ENCODE peak calls at places on chromosomes 6 and 20, in eight cellular contexts. One of them, this sample, is unnamed.

GRCh38 chr6:40645043-40645442 is 57.9 kb upstream of the LRFN2 start:
- DNase-seq in MV-4-11: no peak
- DNase-seq in activated CD4-positive, alpha-beta T cell treated with anti-CD3 and anti-CD28 coated beads, Interleukin-2, amount 50 U/mL, for 24 hours: no peak
- DNase-seq in HS-27A: no peak
- DNase-seq in NCI-H146: no peak
- DNase-seq in H1: no peak
- DNase-seq in AG09309: no peak
- DNase-seq in stimulated activated CD4-positive, alpha-beta T cell treated with anti-CD3 and anti-CD28 coated beads, Interleukin-15, amount 100 ng/mL, for 1 hour: no peak
- DNase-seq in this sample: no peak

GRCh38 chr20:39155996-39156395 is 193.9 kb downstream of the DHX35 start:
- DNase-seq in MV-4-11: no peak
- DNase-seq in activated CD4-positive, alpha-beta T cell treated with anti-CD3 and anti-CD28 coated beads, Interleukin-2, amount 50 U/mL, for 24 hours: no peak
- DNase-seq in HS-27A: no peak
- DNase-seq in NCI-H146: no peak
- DNase-seq in H1: no peak
- DNase-seq in AG09309: no peak
- DNase-seq in stimulated activated CD4-positive, alpha-beta T cell treated with anti-CD3 and anti-CD28 coated beads, Interleukin-15, amount 100 ng/mL, for 1 hour: no peak
- DNase-seq in this sample: no peak

GRCh38 chr6:49540614-49541013 is 9.9 kb upstream of the C6orf141 start:
- DNase-seq in MV-4-11: no peak
- DNase-seq in activated CD4-positive, alpha-beta T cell treated with anti-CD3 and anti-CD28 coated beads, Interleukin-2, amount 50 U/mL, for 24 hours: no peak
- DNase-seq in HS-27A: no peak
- DNase-seq in NCI-H146: no peak
- DNase-seq in H1: no peak
- DNase-seq in AG09309: no peak
- DNase-seq in stimulated activated CD4-positive, alpha-beta T cell treated with anti-CD3 and anti-CD28 coated beads, Interleukin-15, amount 100 ng/mL, for 1 hour: no peak
- DNase-seq in this sample: no peak

GRCh38 chr6:56730663-56731529 is 88.2 kb upstream of the DST start:
- DNase-seq in MV-4-11: no peak
- DNase-seq in activated CD4-positive, alpha-beta T cell treated with anti-CD3 and anti-CD28 coated beads, Interleukin-2, amount 50 U/mL, for 24 hours: no peak
- DNase-seq in HS-27A: peak; percentile 36
- DNase-seq in NCI-H146: no peak
- DNase-seq in H1: no peak
- DNase-seq in AG09309: peak; percentile 46
- DNase-seq in stimulated activated CD4-positive, alpha-beta T cell treated with anti-CD3 and anti-CD28 coated beads, Interleukin-15, amount 100 ng/mL, for 1 hour: no peak
- DNase-seq in this sample: no peak

GRCh38 chr6:18072841-18073240 is 49.6 kb downstream of the NHLRC1 start:
- DNase-seq in MV-4-11: no peak
- DNase-seq in activated CD4-positive, alpha-beta T cell treated with anti-CD3 and anti-CD28 coated beads, Interleukin-2, amount 50 U/mL, for 24 hours: no peak
- DNase-seq in HS-27A: no peak
- DNase-seq in NCI-H146: no peak
- DNase-seq in H1: no peak
- DNase-seq in AG09309: no peak
- DNase-seq in stimulated activated CD4-positive, alpha-beta T cell treated with anti-CD3 and anti-CD28 coated beads, Interleukin-15, amount 100 ng/mL, for 1 hour: no peak
- DNase-seq in this sample: no peak

GRCh38 chr20:44946266-44946852 is 13.8 kb downstream of the TOMM34 start:
- DNase-seq in MV-4-11: peak; percentile 22
- DNase-seq in activated CD4-positive, alpha-beta T cell treated with anti-CD3 and anti-CD28 coated beads, Interleukin-2, amount 50 U/mL, for 24 hours: no peak
- DNase-seq in HS-27A: no peak
- DNase-seq in NCI-H146: no peak
- DNase-seq in H1: no peak
- DNase-seq in AG09309: no peak
- DNase-seq in stimulated activated CD4-positive, alpha-beta T cell treated with anti-CD3 and anti-CD28 coated beads, Interleukin-15, amount 100 ng/mL, for 1 hour: no peak
- DNase-seq in this sample: no peak

GRCh38 chr6:112016335-112016734 is 37.6 kb upstream of the CCN6 start:
- DNase-seq in MV-4-11: no peak
- DNase-seq in activated CD4-positive, alpha-beta T cell treated with anti-CD3 and anti-CD28 coated beads, Interleukin-2, amount 50 U/mL, for 24 hours: peak; percentile 49
- DNase-seq in HS-27A: no peak
- DNase-seq in NCI-H146: no peak
- DNase-seq in H1: no peak
- DNase-seq in AG09309: peak; percentile 59
- DNase-seq in stimulated activated CD4-positive, alpha-beta T cell treated with anti-CD3 and anti-CD28 coated beads, Interleukin-15, amount 100 ng/mL, for 1 hour: no peak
- DNase-seq in this sample: peak; percentile 72

GRCh38 chr6:6545616-6546317 is 42.8 kb upstream of the LY86 start:
- DNase-seq in MV-4-11: no peak
- DNase-seq in activated CD4-positive, alpha-beta T cell treated with anti-CD3 and anti-CD28 coated beads, Interleukin-2, amount 50 U/mL, for 24 hours: no peak
- DNase-seq in HS-27A: no peak
- DNase-seq in NCI-H146: no peak
- DNase-seq in H1: peak; percentile 48
- DNase-seq in AG09309: no peak
- DNase-seq in stimulated activated CD4-positive, alpha-beta T cell treated with anti-CD3 and anti-CD28 coated beads, Interleukin-15, amount 100 ng/mL, for 1 hour: no peak
- DNase-seq in this sample: no peak

GRCh38 chr20:15045246-15045645 is 707.8 kb upstream of the FLRT3 start:
- DNase-seq in MV-4-11: no peak
- DNase-seq in activated CD4-positive, alpha-beta T cell treated with anti-CD3 and anti-CD28 coated beads, Interleukin-2, amount 50 U/mL, for 24 hours: no peak
- DNase-seq in HS-27A: no peak
- DNase-seq in NCI-H146: no peak
- DNase-seq in H1: no peak
- DNase-seq in AG09309: no peak
- DNase-seq in stimulated activated CD4-positive, alpha-beta T cell treated with anti-CD3 and anti-CD28 coated beads, Interleukin-15, amount 100 ng/mL, for 1 hour: no peak
- DNase-seq in this sample: peak; percentile 33

GRCh38 chr6:112307707-112308106 is 39.4 kb upstream of the RFPL4B start:
- DNase-seq in MV-4-11: peak; percentile 29
- DNase-seq in activated CD4-positive, alpha-beta T cell treated with anti-CD3 and anti-CD28 coated beads, Interleukin-2, amount 50 U/mL, for 24 hours: no peak
- DNase-seq in HS-27A: no peak
- DNase-seq in NCI-H146: no peak
- DNase-seq in H1: no peak
- DNase-seq in AG09309: no peak
- DNase-seq in stimulated activated CD4-positive, alpha-beta T cell treated with anti-CD3 and anti-CD28 coated beads, Interleukin-15, amount 100 ng/mL, for 1 hour: no peak
- DNase-seq in this sample: no peak

GRCh38 chr6:126102358-126102757 is 116.0 kb downstream of the TRMT11 start:
- DNase-seq in MV-4-11: no peak
- DNase-seq in activated CD4-positive, alpha-beta T cell treated with anti-CD3 and anti-CD28 coated beads, Interleukin-2, amount 50 U/mL, for 24 hours: no peak
- DNase-seq in HS-27A: no peak
- DNase-seq in NCI-H146: no peak
- DNase-seq in H1: no peak
- DNase-seq in AG09309: no peak
- DNase-seq in stimulated activated CD4-positive, alpha-beta T cell treated with anti-CD3 and anti-CD28 coated beads, Interleukin-15, amount 100 ng/mL, for 1 hour: no peak
- DNase-seq in this sample: no peak

GRCh38 chr20:38497246-38497645 is 24.6 kb downstream of the RALGAPB start:
- DNase-seq in MV-4-11: no peak
- DNase-seq in activated CD4-positive, alpha-beta T cell treated with anti-CD3 and anti-CD28 coated beads, Interleukin-2, amount 50 U/mL, for 24 hours: no peak
- DNase-seq in HS-27A: no peak
- DNase-seq in NCI-H146: no peak
- DNase-seq in H1: no peak
- DNase-seq in AG09309: no peak
- DNase-seq in stimulated activated CD4-positive, alpha-beta T cell treated with anti-CD3 and anti-CD28 coated beads, Interleukin-15, amount 100 ng/mL, for 1 hour: no peak
- DNase-seq in this sample: no peak

GRCh38 chr20:47765715-47766594 is 19.3 kb downstream of the SULF2 start:
- DNase-seq in MV-4-11: peak; percentile 26
- DNase-seq in activated CD4-positive, alpha-beta T cell treated with anti-CD3 and anti-CD28 coated beads, Interleukin-2, amount 50 U/mL, for 24 hours: no peak
- DNase-seq in HS-27A: no peak
- DNase-seq in NCI-H146: no peak
- DNase-seq in H1: no peak
- DNase-seq in AG09309: no peak
- DNase-seq in stimulated activated CD4-positive, alpha-beta T cell treated with anti-CD3 and anti-CD28 coated beads, Interleukin-15, amount 100 ng/mL, for 1 hour: no peak
- DNase-seq in this sample: no peak

This sample was measured in stromal cell of bone marrow.